ENCODE peak calls at places on chromosomes 2 and 18, in eight cellular contexts. One of them, this sample, is unnamed.

GRCh38 chr2:147763861-147764260 is 81.0 kb upstream of the ACVR2A start:
- DNase-seq in GM23338: no peak
- DNase-seq in AG04450: no peak
- DNase-seq in colonic mucosa: no peak
- DNase-seq in choroid plexus epithelial cell: no peak
- DNase-seq in fibroblast of lung: no peak
- DNase-seq in kidney epithelial cell: no peak
- DNase-seq in cardiac fibroblast: no peak
- DNase-seq in this sample: no peak

GRCh38 chr2:240614391-240614790 is 10.9 kb upstream of the GPR35 start:
- DNase-seq in GM23338: no peak
- DNase-seq in AG04450: no peak
- DNase-seq in colonic mucosa: no peak
- DNase-seq in choroid plexus epithelial cell: no peak
- DNase-seq in fibroblast of lung: no peak
- DNase-seq in kidney epithelial cell: no peak
- DNase-seq in cardiac fibroblast: no peak
- DNase-seq in this sample: no peak

GRCh38 chr2:169165791-169166190 is 96.4 kb downstream of the DHRS9 start:
- DNase-seq in GM23338: no peak
- DNase-seq in AG04450: no peak
- DNase-seq in colonic mucosa: no peak
- DNase-seq in choroid plexus epithelial cell: no peak
- DNase-seq in fibroblast of lung: no peak
- DNase-seq in kidney epithelial cell: no peak
- DNase-seq in cardiac fibroblast: no peak
- DNase-seq in this sample: no peak

GRCh38 chr2:202023198-202023903 is 10.3 kb upstream of the FZD7 start:
- DNase-seq in GM23338: peak; percentile 97
- DNase-seq in AG04450: no peak
- DNase-seq in colonic mucosa: no peak
- DNase-seq in choroid plexus epithelial cell: no peak
- DNase-seq in fibroblast of lung: no peak
- DNase-seq in kidney epithelial cell: no peak
- DNase-seq in cardiac fibroblast: no peak
- DNase-seq in this sample: no peak

GRCh38 chr2:195318440-195319111 is 338.4 kb upstream of the SLC39A10 start:
- DNase-seq in GM23338: peak; percentile 67
- DNase-seq in AG04450: no peak
- DNase-seq in colonic mucosa: peak; percentile 54
- DNase-seq in choroid plexus epithelial cell: peak; percentile 70
- DNase-seq in fibroblast of lung: peak; percentile 47
- DNase-seq in kidney epithelial cell: no peak
- DNase-seq in cardiac fibroblast: peak; percentile 74
- DNase-seq in this sample: peak; percentile 46

GRCh38 chr18:48841381-48842258 is 109.1 kb downstream of the SMAD7 start:
- DNase-seq in GM23338: no peak
- DNase-seq in AG04450: no peak
- DNase-seq in colonic mucosa: no peak
- DNase-seq in choroid plexus epithelial cell: peak; percentile 77
- DNase-seq in fibroblast of lung: no peak
- DNase-seq in kidney epithelial cell: no peak
- DNase-seq in cardiac fibroblast: peak; percentile 86
- DNase-seq in this sample: no peak

GRCh38 chr2:285506-285905 is 2.4 kb downstream of the ALKAL2 start:
- DNase-seq in GM23338: peak; percentile 59
- DNase-seq in AG04450: peak; percentile 36
- DNase-seq in colonic mucosa: no peak
- DNase-seq in choroid plexus epithelial cell: peak; percentile 90
- DNase-seq in fibroblast of lung: peak; percentile 81
- DNase-seq in kidney epithelial cell: no peak
- DNase-seq in cardiac fibroblast: peak; percentile 75
- DNase-seq in this sample: peak; percentile 47

GRCh38 chr2:140262908-140263307 is 1482.7 kb upstream of the NXPH2 start:
- DNase-seq in GM23338: no peak
- DNase-seq in AG04450: no peak
- DNase-seq in colonic mucosa: no peak
- DNase-seq in choroid plexus epithelial cell: no peak
- DNase-seq in fibroblast of lung: no peak
- DNase-seq in kidney epithelial cell: no peak
- DNase-seq in cardiac fibroblast: no peak
- DNase-seq in this sample: no peak

GRCh38 chr2:15969214-15969613 is 28.9 kb downstream of the MYCN start:
- DNase-seq in GM23338: no peak
- DNase-seq in AG04450: no peak
- DNase-seq in colonic mucosa: no peak
- DNase-seq in choroid plexus epithelial cell: no peak
- DNase-seq in fibroblast of lung: no peak
- DNase-seq in kidney epithelial cell: no peak
- DNase-seq in cardiac fibroblast: no peak
- DNase-seq in this sample: no peak

GRCh38 chr18:79528846-79529245 is 133.1 kb downstream of the NFATC1 start:
- DNase-seq in GM23338: peak; percentile 85
- DNase-seq in AG04450: peak; percentile 15
- DNase-seq in colonic mucosa: peak; percentile 67
- DNase-seq in choroid plexus epithelial cell: peak; percentile 84
- DNase-seq in fibroblast of lung: peak; percentile 56
- DNase-seq in kidney epithelial cell: peak; percentile 25
- DNase-seq in cardiac fibroblast: peak; percentile 86
- DNase-seq in this sample: peak; percentile 62

GRCh38 chr18:26546170-26546874 is 2.0 kb downstream of the KCTD1 start:
- DNase-seq in GM23338: no peak
- DNase-seq in AG04450: no peak
- DNase-seq in colonic mucosa: no peak
- DNase-seq in choroid plexus epithelial cell: no peak
- DNase-seq in fibroblast of lung: peak; percentile 51
- DNase-seq in kidney epithelial cell: no peak
- DNase-seq in cardiac fibroblast: no peak
- DNase-seq in this sample: no peak
- H3K4me3 ChIP-seq in GM23338: peak overlapping the region; percentile 77
- H3K4me3 ChIP-seq in AG04450: peak overlapping the region; percentile 33
- H3K4me3 ChIP-seq in colonic mucosa: no peak overlapping the region
- H3K4me3 ChIP-seq in choroid plexus epithelial cell: no peak overlapping the region
- H3K4me3 ChIP-seq in fibroblast of lung: peak overlapping the region; percentile 1
- H3K4me3 ChIP-seq in kidney epithelial cell: peak overlapping the region; percentile 77
- H3K4me3 ChIP-seq in cardiac fibroblast: peak overlapping the region; percentile 15
- H3K4me3 ChIP-seq in this sample: peak overlapping the region; percentile 65

GRCh38 chr2:174051039-174051438 is 85.9 kb upstream of the SP3 start:
- DNase-seq in GM23338: peak; percentile 44
- DNase-seq in AG04450: no peak
- DNase-seq in colonic mucosa: no peak
- DNase-seq in choroid plexus epithelial cell: no peak
- DNase-seq in fibroblast of lung: no peak
- DNase-seq in kidney epithelial cell: no peak
- DNase-seq in cardiac fibroblast: no peak
- DNase-seq in this sample: no peak

GRCh38 chr2:174053784-174054183 is 88.6 kb upstream of the SP3 start:
- DNase-seq in GM23338: peak; percentile 82
- DNase-seq in AG04450: no peak
- DNase-seq in colonic mucosa: no peak
- DNase-seq in choroid plexus epithelial cell: no peak
- DNase-seq in fibroblast of lung: no peak
- DNase-seq in kidney epithelial cell: no peak
- DNase-seq in cardiac fibroblast: no peak
- DNase-seq in this sample: no peak

GRCh38 chr2:174053285-174053684 is 88.1 kb upstream of the SP3 start:
- DNase-seq in GM23338: peak; percentile 24
- DNase-seq in AG04450: no peak
- DNase-seq in colonic mucosa: no peak
- DNase-seq in choroid plexus epithelial cell: no peak
- DNase-seq in fibroblast of lung: no peak
- DNase-seq in kidney epithelial cell: no peak
- DNase-seq in cardiac fibroblast: no peak
- DNase-seq in this sample: no peak

GRCh38 chr2:174052639-174052976 is 87.4 kb upstream of the SP3 start:
- DNase-seq in GM23338: no peak
- DNase-seq in AG04450: no peak
- DNase-seq in colonic mucosa: no peak
- DNase-seq in choroid plexus epithelial cell: no peak
- DNase-seq in fibroblast of lung: no peak
- DNase-seq in kidney epithelial cell: no peak
- DNase-seq in cardiac fibroblast: no peak
- DNase-seq in this sample: no peak

DNA sequence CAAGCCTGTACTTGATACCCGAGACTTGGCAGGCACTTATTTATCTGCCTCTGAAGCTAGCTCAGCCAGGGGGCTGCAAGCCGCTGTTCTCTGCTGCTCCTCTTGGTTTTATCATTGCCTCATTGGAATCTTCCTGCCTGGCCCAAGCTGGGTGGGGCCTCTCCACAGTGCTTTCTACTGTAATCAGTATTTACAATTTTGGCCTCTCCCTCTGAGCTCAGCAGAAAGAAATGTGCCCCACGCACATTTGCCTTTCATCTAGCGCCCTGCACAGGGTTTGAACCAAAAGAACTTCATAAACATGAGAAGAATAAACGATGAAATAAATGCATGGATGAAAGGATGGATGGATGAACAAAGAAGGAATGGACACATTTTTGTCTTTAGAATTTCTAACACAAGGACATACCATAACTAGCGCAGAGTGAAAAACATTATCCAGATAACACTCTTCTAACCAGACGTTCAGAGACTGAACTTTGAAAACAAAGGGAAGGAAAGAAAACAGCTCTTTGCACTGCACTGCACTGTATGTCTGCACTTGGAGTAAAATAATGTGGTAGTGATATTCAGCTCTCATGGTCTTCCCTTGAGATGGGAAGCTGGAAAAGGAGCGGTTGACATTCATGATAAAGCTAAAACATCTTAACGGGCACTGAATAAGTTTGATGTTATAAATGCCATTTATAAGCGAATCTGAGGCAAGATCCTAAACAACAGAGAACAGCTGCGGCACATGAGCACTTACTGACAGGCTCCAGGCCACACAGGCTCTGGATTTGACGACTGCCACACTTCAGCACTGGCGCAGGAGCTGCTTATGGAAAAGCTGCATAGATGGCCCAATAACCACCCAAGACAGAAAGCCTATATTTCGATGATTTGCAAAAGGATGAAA is 86.8 kb upstream of the SP3 start:
- DNase-seq in GM23338: peak; percentile 58
- DNase-seq in AG04450: peak; percentile 73
- DNase-seq in colonic mucosa: peak; percentile 59
- DNase-seq in choroid plexus epithelial cell: peak; percentile 85
- DNase-seq in fibroblast of lung: peak; percentile 83
- DNase-seq in kidney epithelial cell: no peak
- DNase-seq in cardiac fibroblast: peak; percentile 60
- DNase-seq in this sample: peak; percentile 27
- TF ChIP-seq CTCF in GM23338: no peak
- TF ChIP-seq CTCF in AG04450: peak; percentile 31
- TF ChIP-seq CTCF in colonic mucosa: no peak
- TF ChIP-seq CTCF in choroid plexus epithelial cell: peak; percentile 34
- TF ChIP-seq CTCF in fibroblast of lung: no peak
- TF ChIP-seq CTCF in kidney epithelial cell: no peak
- TF ChIP-seq CTCF in cardiac fibroblast: no peak
- TF ChIP-seq CTCF in this sample: no peak

GRCh38 chr2:161245671-161246070 is 62.6 kb upstream of the PSMD14 start:
- DNase-seq in GM23338: no peak
- DNase-seq in AG04450: no peak
- DNase-seq in colonic mucosa: no peak
- DNase-seq in choroid plexus epithelial cell: no peak
- DNase-seq in fibroblast of lung: no peak
- DNase-seq in kidney epithelial cell: no peak
- DNase-seq in cardiac fibroblast: no peak
- DNase-seq in this sample: no peak

GRCh38 chr2:161246301-161246700 is 61.9 kb upstream of the PSMD14 start:
- DNase-seq in GM23338: peak; percentile 11
- DNase-seq in AG04450: no peak
- DNase-seq in colonic mucosa: no peak
- DNase-seq in choroid plexus epithelial cell: no peak
- DNase-seq in fibroblast of lung: no peak
- DNase-seq in kidney epithelial cell: no peak
- DNase-seq in cardiac fibroblast: no peak
- DNase-seq in this sample: no peak

GRCh38 chr2:161243873-161244272 is 64.4 kb upstream of the PSMD14 start:
- DNase-seq in GM23338: peak; percentile 40
- DNase-seq in AG04450: no peak
- DNase-seq in colonic mucosa: no peak
- DNase-seq in choroid plexus epithelial cell: no peak
- DNase-seq in fibroblast of lung: no peak
- DNase-seq in kidney epithelial cell: no peak
- DNase-seq in cardiac fibroblast: no peak
- DNase-seq in this sample: no peak

GRCh38 chr2:161243312-161243711 is 64.9 kb upstream of the PSMD14 start:
- DNase-seq in GM23338: peak; percentile 13
- DNase-seq in AG04450: no peak
- DNase-seq in colonic mucosa: no peak
- DNase-seq in choroid plexus epithelial cell: no peak
- DNase-seq in fibroblast of lung: no peak
- DNase-seq in kidney epithelial cell: no peak
- DNase-seq in cardiac fibroblast: no peak
- DNase-seq in this sample: no peak

GRCh38 chr2:161245237-161245505 is 63.1 kb upstream of the PSMD14 start:
- DNase-seq in GM23338: no peak
- DNase-seq in AG04450: no peak
- DNase-seq in colonic mucosa: no peak
- DNase-seq in choroid plexus epithelial cell: no peak
- DNase-seq in fibroblast of lung: no peak
- DNase-seq in kidney epithelial cell: no peak
- DNase-seq in cardiac fibroblast: no peak
- DNase-seq in this sample: no peak
- H3K4me3 ChIP-seq in GM23338: peak overlapping the region; percentile 52
- H3K4me3 ChIP-seq in AG04450: no peak overlapping the region
- H3K4me3 ChIP-seq in colonic mucosa: peak overlapping the region; percentile 42
- H3K4me3 ChIP-seq in choroid plexus epithelial cell: no peak overlapping the region
- H3K4me3 ChIP-seq in fibroblast of lung: no peak overlapping the region
- H3K4me3 ChIP-seq in kidney epithelial cell: peak overlapping the region; percentile 28
- H3K4me3 ChIP-seq in cardiac fibroblast: no peak overlapping the region
- H3K4me3 ChIP-seq in this sample: no peak overlapping the region

GRCh38 chr2:149040451-149040850 is 2.0 kb downstream of the LYPD6B start:
- DNase-seq in GM23338: peak; percentile 89
- DNase-seq in AG04450: no peak
- DNase-seq in colonic mucosa: peak; percentile 65
- DNase-seq in choroid plexus epithelial cell: peak; percentile 5
- DNase-seq in fibroblast of lung: no peak
- DNase-seq in kidney epithelial cell: no peak
- DNase-seq in cardiac fibroblast: peak; percentile 4
- DNase-seq in this sample: no peak
- TF ChIP-seq CTCF in GM23338: peak; percentile 93
- TF ChIP-seq CTCF in AG04450: peak; percentile 34
- TF ChIP-seq CTCF in colonic mucosa: peak; percentile 42
- TF ChIP-seq CTCF in choroid plexus epithelial cell: peak; percentile 44
- TF ChIP-seq CTCF in fibroblast of lung: peak; percentile 40
- TF ChIP-seq CTCF in kidney epithelial cell: peak; percentile 42
- TF ChIP-seq CTCF in cardiac fibroblast: no peak
- TF ChIP-seq CTCF in this sample: peak; percentile 33

This sample was measured in astrocyte of the cerebellum.